ENCODE peak calls at places on chromosomes 4 and X, in four cellular contexts. X is mesendoderm, C is endodermal cell, H is left ventricle myocardium inferior. L is an unnamed sample. For H3K36me3, the result is how much of the 10 kb centered on the place peaks cover.

GRCh38 chr4:4880492-4880891 is 21.0 kb downstream of the MSX1 start:
- DNase-seq in X (no peak), C (no peak), H (no peak), L (no peak)

GRCh38 chrX:140050906-140051305 is 85.6 kb upstream of the CXorf66 start:
- DNase-seq in X (peak), C (no peak), H (no peak), L (no peak)

GRCh38 chr4:77818077-77818666 is 996 bp downstream of the CNOT6L start:
- DNase-seq in X (peak), C (peak), H (peak), L (peak)

GRCh38 chr4:177596035-177596434 is 153.8 kb upstream of the AGA start:
- DNase-seq in X (peak), C (peak), H (no peak), L (no peak)

GRCh38 chrX:9535101-9535500 is 70.2 kb downstream of the TBL1X start:
- DNase-seq in X (no peak), C (no peak), H (no peak), L (no peak)

GRCh38 chrX:148422531-148422930 is 77.9 kb upstream of the AFF2 start:
- DNase-seq in X (no peak), C (no peak), H (no peak), L (no peak)

GRCh38 chrX:153775631-153776595 is 4.9 kb upstream of the SRPK3 start:
- DNase-seq in X (no peak), C (no peak), H (no peak), L (peak)

GRCh38 chr4:57550143-57550542 is 440.0 kb upstream of the IGFBP7 start:
- DNase-seq in X (no peak), C (no peak), H (no peak), L (no peak)

GRCh38 chr4:6943012-6943869 is 33.6 kb downstream of the TBC1D14 start:
- DNase-seq in X (peak), C (peak), H (no peak), L (peak)

GRCh38 chr4:107647591-107647990 is 72.4 kb downstream of the PAPSS1 start:
- DNase-seq in X (no peak), C (no peak), H (no peak), L (no peak)

GRCh38 chrX:139203681-139204575 is 326.6 kb upstream of the F9 start:
- DNase-seq in X (peak), C (peak), H (no peak), L (peak)

GRCh38 chrX:55007633-55008032 is 7.5 kb downstream of the APEX2 start:
- DNase-seq in X (no peak), C (no peak), H (no peak), L (no peak)

GRCh38 chr4:152939655-152940054 is 3.5 kb downstream of the FHDC1 start:
- DNase-seq in X (peak), C (peak), H (no peak), L (peak)

GRCh38 chrX:100700809-100701208 is 31.1 kb downstream of the SYTL4 start:
- DNase-seq in X (no peak), C (no peak), H (no peak), L (no peak)

GRCh38 chrX:118383120-118383519 is 37.2 kb downstream of the WDR44 start:
- DNase-seq in X (no peak), C (no peak), H (no peak), L (no peak)

GRCh38 chrX:119759333-119759766 is 962 bp downstream of the SOWAHD start:
- DNase-seq in X (peak), C (peak), H (no peak), L (peak)

GRCh38 chr4:87832669-87833068 is at the start of gene MEPE:
- DNase-seq in X (no peak), C (no peak), H (no peak), L (no peak)

GRCh38 chr4:3871181-3871852 is 105.1 kb downstream of the ADRA2C start:
- DNase-seq in X (peak), C (peak), H (no peak), L (peak)

GRCh38 chrX:74421181-74422028 is at the start of gene SLC16A2:
- DNase-seq in X (peak), C (peak), H (peak), L (peak)

GRCh38 chrX:100745806-100746537 is 14.1 kb upstream of the SYTL4 start:
- DNase-seq in X (no peak), C (no peak), H (no peak), L (no peak)

GRCh38 chr4:13384055-13384454 is 100.1 kb downstream of the RAB28 start:
- DNase-seq in X (no peak), C (no peak), H (no peak), L (no peak)

GRCh38 chr4:108116423-108117168 is 52.1 kb downstream of the LEF1 start:
- DNase-seq in X (no peak), C (no peak), H (no peak), L (no peak)

GRCh38 chr4:89024051-89024675 is 32.8 kb downstream of the FAM13A start:
- DNase-seq in X (peak), C (peak), H (no peak), L (peak)

GRCh38 chr4:831483-831805 is 5.5 kb upstream of the CPLX1 start:
- DNase-seq in X (no peak), C (peak), H (no peak), L (peak)

GRCh38 chr4:38664704-38665401 is 854 bp downstream of the KLF3 start:
- DNase-seq in X (peak), C (peak), H (peak), L (peak)

GRCh38 chrX:5898463-5898862 is 330.2 kb downstream of the NLGN4X start:
- DNase-seq in X (no peak), C (no peak), H (no peak), L (no peak)

GRCh38 chr4:37549003-37549402 is 137.2 kb downstream of the RELL1 start:
- DNase-seq in X (peak), C (no peak), H (no peak), L (no peak)

GRCh38 chrX:11399481-11399880 is 106.3 kb downstream of the AMELX start:
- DNase-seq in X (no peak), C (no peak), H (no peak), L (no peak)

GRCh38 chr4:185726931-185727330 is 85.1 kb downstream of the SORBS2 start:
- DNase-seq in X (no peak), C (no peak), H (no peak), L (no peak)

GRCh38 chr4:57080781-57081650 is 29.2 kb downstream of the IGFBP7 start:
- DNase-seq in X (peak), C (no peak), H (no peak), L (no peak)

GRCh38 chrX:17521871-17522693 is 147.1 kb downstream of the NHS start:
- DNase-seq in X (peak), C (peak), H (peak), L (peak)

GRCh38 chrX:42803320-42803719 is 25.4 kb upstream of the PPP1R2C start:
- DNase-seq in X (no peak), C (no peak), H (no peak), L (no peak)

GRCh38 chr4:36651253-36651652 is 369.8 kb downstream of the DTHD1 start:
- DNase-seq in X (no peak), C (no peak), H (no peak), L (no peak)

GRCh38 chr4:29726938-29727337 is 993.2 kb upstream of the PCDH7 start:
- DNase-seq in X (no peak), C (no peak), H (no peak), L (no peak)

GRCh38 chr4:151930372-151930771 is 169.6 kb upstream of the GATB start:
- DNase-seq in X (no peak), C (no peak), H (peak), L (no peak)

DNA sequence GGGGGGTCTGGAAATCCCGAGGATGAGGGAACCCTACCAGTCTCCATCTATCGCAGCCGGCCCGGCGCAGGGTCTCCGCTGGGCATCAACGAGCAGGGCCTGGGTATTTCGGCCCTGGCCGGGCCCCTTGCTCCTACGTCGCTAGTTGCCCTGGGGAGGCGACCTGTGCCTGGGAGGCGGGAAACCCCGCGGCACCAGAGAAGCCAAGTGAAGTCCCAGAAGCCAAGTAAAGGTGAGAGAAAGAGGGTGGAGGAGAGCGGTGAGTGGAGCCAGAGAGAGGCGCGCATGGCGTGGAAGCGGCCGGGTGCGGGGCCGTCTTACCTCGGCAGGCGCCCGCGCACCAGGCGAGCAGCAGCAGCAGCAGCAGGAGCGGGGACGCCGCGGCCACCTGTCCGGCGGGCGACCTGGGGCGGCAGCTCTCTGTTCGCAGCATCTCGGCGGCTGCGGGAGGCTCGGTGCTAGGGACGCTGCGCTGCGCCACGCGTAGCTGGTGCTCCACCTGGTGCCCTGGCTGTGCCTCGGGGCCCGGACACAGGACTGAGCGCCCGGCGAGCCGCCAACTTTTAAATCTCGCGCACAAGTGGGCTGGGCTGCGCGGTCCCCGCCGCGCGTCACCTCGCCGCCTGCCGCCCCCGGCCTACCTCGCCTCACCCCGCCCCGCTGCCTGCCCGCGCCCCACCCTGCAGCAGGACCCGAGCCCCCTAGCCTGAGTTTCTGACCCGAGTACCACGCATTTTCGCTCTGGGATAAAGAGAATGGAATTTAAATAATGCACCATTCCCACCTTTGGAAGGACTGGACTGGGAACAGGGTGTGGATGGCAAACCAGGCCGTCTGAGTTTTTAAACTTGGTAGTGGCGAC is at the start of gene NMU:
- DNase-seq in X (peak), C (peak), H (peak), L (peak)
- H3K4me3 ChIP-seq in X (peak), C (peak), H (peak), L (peak)

DNA sequence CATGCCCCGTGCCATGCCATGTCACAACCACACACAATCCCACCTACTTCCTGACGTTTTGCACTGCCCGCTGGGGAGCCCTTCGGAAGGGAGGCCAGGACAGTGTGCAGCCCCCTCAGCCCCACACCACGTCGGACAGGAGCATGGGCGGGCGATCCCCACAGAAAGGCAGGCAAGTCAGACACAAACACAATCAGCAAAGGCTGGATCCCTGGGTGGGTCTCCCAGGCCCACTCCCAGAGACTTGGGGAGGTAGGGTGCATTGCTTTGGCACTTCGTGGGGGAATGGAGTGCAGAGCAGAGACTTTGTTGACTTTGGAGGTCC is 14.1 kb downstream of the LETM1 start:
- DNase-seq in X (no peak), C (no peak), H (no peak), L (no peak)
- H3K36me3 ChIP-seq in X (under half), C (under half), H (half or more), L (under half)

DNA sequence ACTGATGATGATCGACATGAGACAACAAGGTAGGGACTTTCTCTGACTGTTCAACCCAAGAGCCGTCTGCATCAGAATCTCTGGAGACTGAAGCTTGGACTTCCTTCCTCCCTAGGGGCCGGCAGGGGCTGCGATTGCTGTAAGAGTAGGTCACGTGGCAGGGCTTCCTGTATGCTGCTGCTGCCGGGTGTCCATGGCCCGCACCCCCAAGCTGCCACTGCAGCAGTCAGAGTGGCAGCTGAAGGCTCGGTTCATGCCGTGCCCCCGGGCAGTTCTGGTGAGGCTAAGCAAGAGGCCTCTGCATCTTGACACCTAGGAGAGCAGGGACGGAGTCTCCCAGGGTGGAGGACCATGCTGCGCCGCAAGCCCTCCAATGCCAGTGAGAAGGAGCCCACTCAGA is at the start of gene SASH3:
- DNase-seq in X (no peak), C (no peak), H (peak), L (no peak)
- H3K4me3 ChIP-seq in X (no peak), C (no peak), H (peak), L (no peak)

DNA sequence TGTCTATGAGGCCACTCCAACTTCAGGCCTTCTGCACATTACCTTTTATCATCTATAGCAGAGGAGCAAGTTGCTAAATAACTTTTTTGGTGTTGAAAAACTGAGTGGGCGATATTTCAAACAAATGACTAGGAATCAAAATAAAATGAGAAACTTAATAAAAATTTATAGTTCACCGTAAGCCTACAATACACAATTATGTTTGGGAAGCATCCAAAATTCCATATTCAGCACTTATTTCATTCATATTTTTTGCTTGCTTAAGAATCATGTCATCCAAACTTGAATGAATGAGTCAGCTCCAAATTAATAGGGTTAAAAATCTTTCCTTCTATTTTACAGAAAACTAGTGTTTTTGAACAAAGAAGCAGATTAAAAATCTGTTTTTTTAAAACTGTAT is 119.1 kb downstream of the SH3RF1 start:
- DNase-seq in X (no peak), C (no peak), H (no peak), L (no peak)
- H3K36me3 ChIP-seq in X (under half), C (half or more), H (under half), L (under half)

GRCh38 chrX:36957425-36958328 is 50.5 kb upstream of the FAM47C start:
- DNase-seq in X (peak), C (peak), H (no peak), L (peak)
- H3K4me3 ChIP-seq in X (peak), C (peak), H (peak), L (peak)

DNA sequence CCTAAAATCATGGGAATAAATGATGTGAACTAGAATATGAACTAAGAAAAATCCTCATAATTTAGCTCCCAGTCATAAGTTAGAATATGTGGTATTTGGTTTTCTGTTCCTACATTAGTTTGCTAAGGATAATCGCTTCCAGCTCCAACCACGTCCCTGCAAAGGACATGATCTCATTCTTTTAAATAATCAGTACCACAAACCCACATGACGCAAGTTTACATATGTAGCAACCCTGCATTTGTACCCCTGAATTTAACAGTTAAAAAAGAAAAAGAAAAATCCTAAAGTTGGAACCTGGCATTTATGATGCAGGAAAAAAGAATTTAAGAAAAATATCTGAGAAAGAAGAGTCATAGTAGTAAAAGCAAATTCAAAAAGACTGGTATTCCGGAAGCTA is 13.3 kb downstream of the UBA6 start:
- DNase-seq in X (no peak), C (no peak), H (no peak), L (no peak)
- H3K36me3 ChIP-seq in X (under half), C (half or more), H (under half), L (under half)

DNA sequence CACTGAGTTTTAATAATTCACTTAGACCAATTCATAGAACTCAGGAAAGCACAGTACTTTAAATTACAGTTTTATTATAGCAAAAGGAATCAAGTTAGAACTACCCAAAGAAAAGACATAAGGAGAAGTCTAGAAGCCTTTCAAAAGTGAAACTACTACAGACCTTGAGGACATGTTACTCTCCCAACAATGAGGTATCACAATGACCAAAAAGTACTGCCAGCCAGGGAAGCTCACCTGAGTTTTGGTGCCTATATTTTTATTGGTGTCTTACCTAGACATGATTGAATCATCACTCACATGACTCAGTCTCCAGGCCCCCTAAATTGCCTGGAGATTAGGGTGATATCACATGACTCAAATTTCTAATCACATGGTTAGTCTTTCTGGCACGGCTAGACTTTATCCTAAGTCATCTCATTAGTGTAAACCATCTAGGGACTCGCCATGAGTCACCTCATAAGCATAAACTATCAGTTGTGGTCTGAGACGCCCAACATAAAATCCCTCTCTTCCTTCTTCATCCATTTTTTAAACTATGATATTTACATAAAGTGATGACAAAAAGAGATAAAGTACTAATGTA is 372.3 kb downstream of the TMA16 start:
- DNase-seq in X (peak), C (no peak), H (no peak), L (no peak)
- H3K4me3 ChIP-seq in X (no peak), C (no peak), H (no peak), L (no peak)

L was measured in H7.